ENCODE peak calls at places on chromosomes 2 and 18, in nine cellular contexts. One of them, this sample, is unnamed.

GRCh38 chr18:76064998-76065397 is 430.0 kb downstream of the ZNF516 start:
- DNase-seq in HEK293T: peak
- DNase-seq in NCI-H146: peak
- DNase-seq in stimulated activated CD8-positive, alpha-beta memory T cell treated with anti-CD3 and anti-CD28 coated beads, Interleukin-15, amount 100 ng/mL, for 24 hours: no peak
- DNase-seq in HS-5: no peak
- DNase-seq in NCI-H82: peak
- DNase-seq in activated T-helper 1 cell treated with Interleukin-2 at 50 U/mL for 16 hours: no peak
- DNase-seq in body of pancreas: no peak
- DNase-seq in T47D: no peak
- DNase-seq in this sample: no peak

GRCh38 chr2:72893594-72894319 is 6.5 kb downstream of the SPR start:
- DNase-seq in HEK293T: peak
- DNase-seq in NCI-H146: peak
- DNase-seq in stimulated activated CD8-positive, alpha-beta memory T cell treated with anti-CD3 and anti-CD28 coated beads, Interleukin-15, amount 100 ng/mL, for 24 hours: no peak
- DNase-seq in HS-5: no peak
- DNase-seq in NCI-H82: peak
- DNase-seq in activated T-helper 1 cell treated with Interleukin-2 at 50 U/mL for 16 hours: no peak
- DNase-seq in body of pancreas: peak
- DNase-seq in T47D: peak
- DNase-seq in this sample: no peak

GRCh38 chr2:74373189-74373588 is 6.9 kb downstream of the DCTN1 start:
- DNase-seq in HEK293T: peak
- DNase-seq in NCI-H146: no peak
- DNase-seq in stimulated activated CD8-positive, alpha-beta memory T cell treated with anti-CD3 and anti-CD28 coated beads, Interleukin-15, amount 100 ng/mL, for 24 hours: no peak
- DNase-seq in HS-5: no peak
- DNase-seq in NCI-H82: peak
- DNase-seq in activated T-helper 1 cell treated with Interleukin-2 at 50 U/mL for 16 hours: no peak
- DNase-seq in body of pancreas: no peak
- DNase-seq in T47D: no peak
- DNase-seq in this sample: peak

GRCh38 chr2:85655961-85656403 is 12.0 kb downstream of the SFTPB start:
- DNase-seq in HEK293T: no peak
- DNase-seq in NCI-H146: no peak
- DNase-seq in stimulated activated CD8-positive, alpha-beta memory T cell treated with anti-CD3 and anti-CD28 coated beads, Interleukin-15, amount 100 ng/mL, for 24 hours: no peak
- DNase-seq in HS-5: peak
- DNase-seq in NCI-H82: no peak
- DNase-seq in activated T-helper 1 cell treated with Interleukin-2 at 50 U/mL for 16 hours: no peak
- DNase-seq in body of pancreas: no peak
- DNase-seq in T47D: no peak
- DNase-seq in this sample: no peak

GRCh38 chr2:9089831-9090230 is 86.3 kb upstream of the MBOAT2 start:
- DNase-seq in HEK293T: no peak
- DNase-seq in NCI-H146: no peak
- DNase-seq in stimulated activated CD8-positive, alpha-beta memory T cell treated with anti-CD3 and anti-CD28 coated beads, Interleukin-15, amount 100 ng/mL, for 24 hours: no peak
- DNase-seq in HS-5: no peak
- DNase-seq in NCI-H82: no peak
- DNase-seq in activated T-helper 1 cell treated with Interleukin-2 at 50 U/mL for 16 hours: no peak
- DNase-seq in body of pancreas: no peak
- DNase-seq in T47D: no peak
- DNase-seq in this sample: peak

GRCh38 chr2:223020971-223021675 is 30.9 kb upstream of the KCNE4 start:
- DNase-seq in HEK293T: no peak
- DNase-seq in NCI-H146: peak
- DNase-seq in stimulated activated CD8-positive, alpha-beta memory T cell treated with anti-CD3 and anti-CD28 coated beads, Interleukin-15, amount 100 ng/mL, for 24 hours: no peak
- DNase-seq in HS-5: no peak
- DNase-seq in NCI-H82: no peak
- DNase-seq in activated T-helper 1 cell treated with Interleukin-2 at 50 U/mL for 16 hours: no peak
- DNase-seq in body of pancreas: no peak
- DNase-seq in T47D: peak
- DNase-seq in this sample: no peak

GRCh38 chr2:241948901-241949735 is 79.6 kb downstream of the RTP5 start:
- DNase-seq in HEK293T: no peak
- DNase-seq in NCI-H146: no peak
- DNase-seq in stimulated activated CD8-positive, alpha-beta memory T cell treated with anti-CD3 and anti-CD28 coated beads, Interleukin-15, amount 100 ng/mL, for 24 hours: no peak
- DNase-seq in HS-5: no peak
- DNase-seq in NCI-H82: no peak
- DNase-seq in activated T-helper 1 cell treated with Interleukin-2 at 50 U/mL for 16 hours: no peak
- DNase-seq in body of pancreas: no peak
- DNase-seq in T47D: no peak
- DNase-seq in this sample: no peak

GRCh38 chr18:51151568-51152511 is 45.6 kb downstream of the MEX3C start:
- DNase-seq in HEK293T: no peak
- DNase-seq in NCI-H146: no peak
- DNase-seq in stimulated activated CD8-positive, alpha-beta memory T cell treated with anti-CD3 and anti-CD28 coated beads, Interleukin-15, amount 100 ng/mL, for 24 hours: peak
- DNase-seq in HS-5: no peak
- DNase-seq in NCI-H82: no peak
- DNase-seq in activated T-helper 1 cell treated with Interleukin-2 at 50 U/mL for 16 hours: peak
- DNase-seq in body of pancreas: no peak
- DNase-seq in T47D: no peak
- DNase-seq in this sample: no peak

GRCh38 chr2:15776629-15776919 is 163.8 kb upstream of the MYCN start:
- DNase-seq in HEK293T: no peak
- DNase-seq in NCI-H146: no peak
- DNase-seq in stimulated activated CD8-positive, alpha-beta memory T cell treated with anti-CD3 and anti-CD28 coated beads, Interleukin-15, amount 100 ng/mL, for 24 hours: no peak
- DNase-seq in HS-5: no peak
- DNase-seq in NCI-H82: no peak
- DNase-seq in activated T-helper 1 cell treated with Interleukin-2 at 50 U/mL for 16 hours: no peak
- DNase-seq in body of pancreas: no peak
- DNase-seq in T47D: no peak
- DNase-seq in this sample: no peak

GRCh38 chr2:138365581-138365980 is 136.0 kb upstream of the SPOPL start:
- DNase-seq in HEK293T: no peak
- DNase-seq in NCI-H146: no peak
- DNase-seq in stimulated activated CD8-positive, alpha-beta memory T cell treated with anti-CD3 and anti-CD28 coated beads, Interleukin-15, amount 100 ng/mL, for 24 hours: no peak
- DNase-seq in HS-5: no peak
- DNase-seq in NCI-H82: no peak
- DNase-seq in activated T-helper 1 cell treated with Interleukin-2 at 50 U/mL for 16 hours: no peak
- DNase-seq in body of pancreas: no peak
- DNase-seq in T47D: no peak
- DNase-seq in this sample: no peak

GRCh38 chr2:46416739-46417403 is 62.5 kb upstream of the TMEM247 start:
- DNase-seq in HEK293T: no peak
- DNase-seq in NCI-H146: no peak
- DNase-seq in stimulated activated CD8-positive, alpha-beta memory T cell treated with anti-CD3 and anti-CD28 coated beads, Interleukin-15, amount 100 ng/mL, for 24 hours: no peak
- DNase-seq in HS-5: no peak
- DNase-seq in NCI-H82: no peak
- DNase-seq in activated T-helper 1 cell treated with Interleukin-2 at 50 U/mL for 16 hours: no peak
- DNase-seq in body of pancreas: no peak
- DNase-seq in T47D: no peak
- DNase-seq in this sample: no peak

GRCh38 chr2:191539068-191539467 is 138.9 kb upstream of the NABP1 start:
- DNase-seq in HEK293T: peak
- DNase-seq in NCI-H146: peak
- DNase-seq in stimulated activated CD8-positive, alpha-beta memory T cell treated with anti-CD3 and anti-CD28 coated beads, Interleukin-15, amount 100 ng/mL, for 24 hours: no peak
- DNase-seq in HS-5: peak
- DNase-seq in NCI-H82: peak
- DNase-seq in activated T-helper 1 cell treated with Interleukin-2 at 50 U/mL for 16 hours: no peak
- DNase-seq in body of pancreas: no peak
- DNase-seq in T47D: peak
- DNase-seq in this sample: no peak

GRCh38 chr2:212619954-212620353 is 81.4 kb upstream of the ERBB4 start:
- DNase-seq in HEK293T: no peak
- DNase-seq in NCI-H146: no peak
- DNase-seq in stimulated activated CD8-positive, alpha-beta memory T cell treated with anti-CD3 and anti-CD28 coated beads, Interleukin-15, amount 100 ng/mL, for 24 hours: no peak
- DNase-seq in HS-5: peak
- DNase-seq in NCI-H82: no peak
- DNase-seq in activated T-helper 1 cell treated with Interleukin-2 at 50 U/mL for 16 hours: no peak
- DNase-seq in body of pancreas: no peak
- DNase-seq in T47D: no peak
- DNase-seq in this sample: no peak

GRCh38 chr2:21118302-21118920 is 5.4 kb upstream of the TDRD15 start:
- DNase-seq in HEK293T: peak
- DNase-seq in NCI-H146: peak
- DNase-seq in stimulated activated CD8-positive, alpha-beta memory T cell treated with anti-CD3 and anti-CD28 coated beads, Interleukin-15, amount 100 ng/mL, for 24 hours: no peak
- DNase-seq in HS-5: no peak
- DNase-seq in NCI-H82: peak
- DNase-seq in activated T-helper 1 cell treated with Interleukin-2 at 50 U/mL for 16 hours: no peak
- DNase-seq in body of pancreas: no peak
- DNase-seq in T47D: peak
- DNase-seq in this sample: no peak

GRCh38 chr2:215718890-215719289 is 283.0 kb upstream of the FN1 start:
- DNase-seq in HEK293T: no peak
- DNase-seq in NCI-H146: no peak
- DNase-seq in stimulated activated CD8-positive, alpha-beta memory T cell treated with anti-CD3 and anti-CD28 coated beads, Interleukin-15, amount 100 ng/mL, for 24 hours: no peak
- DNase-seq in HS-5: no peak
- DNase-seq in NCI-H82: no peak
- DNase-seq in activated T-helper 1 cell treated with Interleukin-2 at 50 U/mL for 16 hours: no peak
- DNase-seq in body of pancreas: no peak
- DNase-seq in T47D: no peak
- DNase-seq in this sample: no peak

GRCh38 chr18:24868331-24868730 is 407.9 kb downstream of the HRH4 start:
- DNase-seq in HEK293T: no peak
- DNase-seq in NCI-H146: no peak
- DNase-seq in stimulated activated CD8-positive, alpha-beta memory T cell treated with anti-CD3 and anti-CD28 coated beads, Interleukin-15, amount 100 ng/mL, for 24 hours: no peak
- DNase-seq in HS-5: no peak
- DNase-seq in NCI-H82: no peak
- DNase-seq in activated T-helper 1 cell treated with Interleukin-2 at 50 U/mL for 16 hours: no peak
- DNase-seq in body of pancreas: no peak
- DNase-seq in T47D: no peak
- DNase-seq in this sample: no peak

GRCh38 chr2:149744845-149745244 is 157.3 kb upstream of the MMADHC start:
- DNase-seq in HEK293T: no peak
- DNase-seq in NCI-H146: no peak
- DNase-seq in stimulated activated CD8-positive, alpha-beta memory T cell treated with anti-CD3 and anti-CD28 coated beads, Interleukin-15, amount 100 ng/mL, for 24 hours: no peak
- DNase-seq in HS-5: no peak
- DNase-seq in NCI-H82: no peak
- DNase-seq in activated T-helper 1 cell treated with Interleukin-2 at 50 U/mL for 16 hours: no peak
- DNase-seq in body of pancreas: no peak
- DNase-seq in T47D: no peak
- DNase-seq in this sample: no peak

GRCh38 chr2:73009177-73009839 is 62.2 kb downstream of the SFXN5 start:
- DNase-seq in HEK293T: no peak
- DNase-seq in NCI-H146: no peak
- DNase-seq in stimulated activated CD8-positive, alpha-beta memory T cell treated with anti-CD3 and anti-CD28 coated beads, Interleukin-15, amount 100 ng/mL, for 24 hours: no peak
- DNase-seq in HS-5: no peak
- DNase-seq in NCI-H82: no peak
- DNase-seq in activated T-helper 1 cell treated with Interleukin-2 at 50 U/mL for 16 hours: no peak
- DNase-seq in body of pancreas: no peak
- DNase-seq in T47D: no peak
- DNase-seq in this sample: no peak

GRCh38 chr18:33838084-33838483 is 260.1 kb downstream of the ASXL3 start:
- DNase-seq in HEK293T: no peak
- DNase-seq in NCI-H146: no peak
- DNase-seq in stimulated activated CD8-positive, alpha-beta memory T cell treated with anti-CD3 and anti-CD28 coated beads, Interleukin-15, amount 100 ng/mL, for 24 hours: no peak
- DNase-seq in HS-5: no peak
- DNase-seq in NCI-H82: no peak
- DNase-seq in activated T-helper 1 cell treated with Interleukin-2 at 50 U/mL for 16 hours: no peak
- DNase-seq in body of pancreas: no peak
- DNase-seq in T47D: no peak
- DNase-seq in this sample: no peak

GRCh38 chr18:59660976-59661743 is 36.1 kb downstream of the CCBE1 start:
- DNase-seq in HEK293T: no peak
- DNase-seq in NCI-H146: no peak
- DNase-seq in stimulated activated CD8-positive, alpha-beta memory T cell treated with anti-CD3 and anti-CD28 coated beads, Interleukin-15, amount 100 ng/mL, for 24 hours: no peak
- DNase-seq in HS-5: no peak
- DNase-seq in NCI-H82: no peak
- DNase-seq in activated T-helper 1 cell treated with Interleukin-2 at 50 U/mL for 16 hours: no peak
- DNase-seq in body of pancreas: no peak
- DNase-seq in T47D: no peak
- DNase-seq in this sample: no peak

GRCh38 chr2:66430906-66431619 is 3.9 kb upstream of the MEIS1 start:
- DNase-seq in HEK293T: no peak
- DNase-seq in NCI-H146: peak
- DNase-seq in stimulated activated CD8-positive, alpha-beta memory T cell treated with anti-CD3 and anti-CD28 coated beads, Interleukin-15, amount 100 ng/mL, for 24 hours: no peak
- DNase-seq in HS-5: no peak
- DNase-seq in NCI-H82: no peak
- DNase-seq in activated T-helper 1 cell treated with Interleukin-2 at 50 U/mL for 16 hours: no peak
- DNase-seq in body of pancreas: no peak
- DNase-seq in T47D: no peak
- DNase-seq in this sample: no peak

GRCh38 chr2:74441111-74441689 is 537 bp downstream of the RTKN start:
- DNase-seq in HEK293T: no peak
- DNase-seq in NCI-H146: no peak
- DNase-seq in stimulated activated CD8-positive, alpha-beta memory T cell treated with anti-CD3 and anti-CD28 coated beads, Interleukin-15, amount 100 ng/mL, for 24 hours: no peak
- DNase-seq in HS-5: no peak
- DNase-seq in NCI-H82: no peak
- DNase-seq in activated T-helper 1 cell treated with Interleukin-2 at 50 U/mL for 16 hours: no peak
- DNase-seq in body of pancreas: no peak
- DNase-seq in T47D: no peak
- DNase-seq in this sample: no peak

This sample was measured in lung.